ENCODE peak calls at places on chromosomes 11 and 22, in five cellular contexts. One of them, this sample, is unnamed.

GRCh38 chr22:49018601-49019000 is 809.1 kb downstream of the BRD1 start:
- DNase-seq in IMR-90: no peak
- DNase-seq in EH: no peak
- DNase-seq in ovary: no peak
- DNase-seq in GM13976: no peak
- DNase-seq in this sample: no peak

GRCh38 chr22:37056246-37056645 is 4.7 kb downstream of the KCTD17 start:
- DNase-seq in EH: no peak
- DNase-seq in GM13976: no peak
- DNase-seq in IMR-90: no peak
- DNase-seq in ovary: no peak
- DNase-seq in this sample: no peak

GRCh38 chr22:20111689-20112622 is 3.9 kb upstream of the RANBP1 start:
- DNase-seq in GM13976: no peak
- DNase-seq in ovary: peak; percentile 18
- DNase-seq in IMR-90: no peak
- DNase-seq in EH: no peak
- DNase-seq in this sample: no peak

GRCh38 chr11:923691-924405 is 1.8 kb upstream of the AP2A2 start:
- DNase-seq in GM13976: no peak
- DNase-seq in EH: no peak
- DNase-seq in ovary: no peak
- DNase-seq in IMR-90: no peak
- DNase-seq in this sample: no peak

GRCh38 chr11:111438846-111439520 is 59.9 kb upstream of the POU2AF1 start:
- DNase-seq in GM13976: peak; percentile 8
- DNase-seq in EH: no peak
- DNase-seq in ovary: no peak
- DNase-seq in IMR-90: no peak
- DNase-seq in this sample: no peak

GRCh38 chr22:43477966-43478365 is 66.2 kb downstream of the MPPED1 start:
- DNase-seq in ovary: no peak
- DNase-seq in EH: no peak
- DNase-seq in IMR-90: no peak
- DNase-seq in GM13976: no peak
- DNase-seq in this sample: no peak

GRCh38 chr11:117861151-117862018 is 15.1 kb downstream of the FXYD6 start:
- DNase-seq in ovary: no peak
- DNase-seq in GM13976: no peak
- DNase-seq in IMR-90: no peak
- DNase-seq in EH: peak; percentile 8
- DNase-seq in this sample: no peak

GRCh38 chr11:130827697-130828377 is 88.4 kb downstream of the SNX19 start:
- DNase-seq in EH: peak; percentile 89
- DNase-seq in IMR-90: peak; percentile 82
- DNase-seq in ovary: peak; percentile 44
- DNase-seq in GM13976: peak; percentile 37
- DNase-seq in this sample: peak; percentile 82

GRCh38 chr22:43343262-43343988 is at the start of gene SCUBE1:
- DNase-seq in ovary: peak; percentile 87
- DNase-seq in EH: peak; percentile 26
- DNase-seq in GM13976: peak; percentile 75
- DNase-seq in IMR-90: no peak
- DNase-seq in this sample: peak; percentile 7

GRCh38 chr22:48257690-48258065 is 1495.2 kb downstream of the TBC1D22A start:
- DNase-seq in GM13976: no peak
- DNase-seq in IMR-90: no peak
- DNase-seq in EH: no peak
- DNase-seq in ovary: no peak
- DNase-seq in this sample: no peak

GRCh38 chr11:78731008-78731407 is 156.3 kb upstream of the NARS2 start:
- DNase-seq in IMR-90: no peak
- DNase-seq in ovary: no peak
- DNase-seq in EH: peak; percentile 6
- DNase-seq in GM13976: no peak
- DNase-seq in this sample: no peak

GRCh38 chr11:45366839-45367238 is 80.7 kb upstream of the SYT13 start:
- DNase-seq in GM13976: no peak
- DNase-seq in ovary: no peak
- DNase-seq in IMR-90: no peak
- DNase-seq in EH: no peak
- DNase-seq in this sample: no peak

GRCh38 chr11:60345489-60345888 is 18.4 kb downstream of the MS4A6E start:
- DNase-seq in IMR-90: no peak
- DNase-seq in GM13976: no peak
- DNase-seq in EH: no peak
- DNase-seq in ovary: no peak
- DNase-seq in this sample: peak; percentile 51

GRCh38 chr11:65847746-65848145 is 10.2 kb downstream of the CFL1 start:
- DNase-seq in IMR-90: no peak
- DNase-seq in GM13976: no peak
- DNase-seq in EH: no peak
- DNase-seq in ovary: no peak
- DNase-seq in this sample: no peak

GRCh38 chr22:19605508-19606331 is 81.5 kb upstream of the CLDN5 start:
- DNase-seq in GM13976: no peak
- DNase-seq in ovary: no peak
- DNase-seq in EH: no peak
- DNase-seq in IMR-90: no peak
- DNase-seq in this sample: no peak

GRCh38 chr22:27370987-27371386 is 430.6 kb downstream of the MN1 start:
- DNase-seq in EH: no peak
- DNase-seq in ovary: no peak
- DNase-seq in GM13976: no peak
- DNase-seq in IMR-90: no peak
- DNase-seq in this sample: no peak

GRCh38 chr11:24575392-24575791 is 78.5 kb downstream of the LUZP2 start:
- DNase-seq in GM13976: no peak
- DNase-seq in EH: no peak
- DNase-seq in IMR-90: peak; percentile 75
- DNase-seq in ovary: no peak
- DNase-seq in this sample: peak; percentile 80

GRCh38 chr11:38163526-38163925 is 1565.5 kb upstream of the RAG2 start:
- DNase-seq in IMR-90: no peak
- DNase-seq in EH: no peak
- DNase-seq in GM13976: no peak
- DNase-seq in ovary: no peak
- DNase-seq in this sample: no peak

GRCh38 chr22:35140879-35141745 is 75.2 kb downstream of the ISX start:
- DNase-seq in GM13976: peak; percentile 73
- DNase-seq in IMR-90: no peak
- DNase-seq in EH: no peak
- DNase-seq in ovary: no peak
- DNase-seq in this sample: peak; percentile 2

GRCh38 chr11:1566381-1567051 is 5.6 kb downstream of the DUSP8 start:
- DNase-seq in GM13976: no peak
- DNase-seq in ovary: no peak
- DNase-seq in EH: no peak
- DNase-seq in IMR-90: no peak
- DNase-seq in this sample: no peak

GRCh38 chr11:76208438-76208828 is 2.1 kb upstream of the WNT11 start:
- DNase-seq in EH: no peak
- DNase-seq in IMR-90: no peak
- DNase-seq in ovary: no peak
- DNase-seq in GM13976: no peak
- DNase-seq in this sample: no peak

GRCh38 chr22:16935209-16935608 is 72.8 kb downstream of the GAB4 start:
- DNase-seq in ovary: no peak
- DNase-seq in IMR-90: no peak
- DNase-seq in GM13976: no peak
- DNase-seq in EH: no peak
- DNase-seq in this sample: no peak

GRCh38 chr11:86698634-86699033 is 26.2 kb upstream of the ME3 start:
- DNase-seq in ovary: no peak
- DNase-seq in GM13976: no peak
- DNase-seq in EH: peak; percentile 63
- DNase-seq in IMR-90: no peak
- DNase-seq in this sample: peak; percentile 54

GRCh38 chr11:64242920-64243854 is 2.3 kb downstream of the FKBP2 start:
- DNase-seq in IMR-90: no peak
- DNase-seq in GM13976: no peak
- DNase-seq in ovary: no peak
- DNase-seq in EH: no peak
- DNase-seq in this sample: no peak

GRCh38 chr22:16987822-16988221 is 20.2 kb downstream of the GAB4 start:
- DNase-seq in ovary: no peak
- DNase-seq in EH: no peak
- DNase-seq in GM13976: no peak
- DNase-seq in IMR-90: no peak
- DNase-seq in this sample: no peak

GRCh38 chr11:65219930-65220213 is 38.1 kb downstream of the CAPN1 start:
- DNase-seq in GM13976: no peak
- DNase-seq in EH: peak; percentile 63
- DNase-seq in IMR-90: no peak
- DNase-seq in ovary: no peak
- DNase-seq in this sample: peak; percentile 51

GRCh38 chr22:39559456-39560105 is 11.0 kb upstream of the CACNA1I start:
- DNase-seq in EH: peak; percentile 50
- DNase-seq in ovary: no peak
- DNase-seq in IMR-90: no peak
- DNase-seq in GM13976: peak; percentile 70
- DNase-seq in this sample: peak; percentile 39

GRCh38 chr11:64563966-64564365 is 27.1 kb upstream of the SLC22A12 start:
- DNase-seq in IMR-90: no peak
- DNase-seq in ovary: no peak
- DNase-seq in GM13976: no peak
- DNase-seq in EH: no peak
- DNase-seq in this sample: no peak

GRCh38 chr11:30740071-30740470 is 153.9 kb upstream of the MPPED2 start:
- DNase-seq in EH: no peak
- DNase-seq in IMR-90: no peak
- DNase-seq in GM13976: no peak
- DNase-seq in ovary: no peak
- DNase-seq in this sample: no peak

GRCh38 chr22:48579035-48579914 is 1248.4 kb downstream of the BRD1 start:
- DNase-seq in IMR-90: no peak
- DNase-seq in ovary: no peak
- DNase-seq in EH: no peak
- DNase-seq in GM13976: no peak
- DNase-seq in this sample: no peak

GRCh38 chr22:42700901-42701300 is 19.8 kb downstream of the A4GALT start:
- DNase-seq in GM13976: no peak
- DNase-seq in IMR-90: no peak
- DNase-seq in EH: no peak
- DNase-seq in ovary: no peak
- DNase-seq in this sample: no peak

GRCh38 chr11:79007811-79008294 is 433.0 kb downstream of the TENM4 start:
- DNase-seq in EH: peak; percentile 12
- DNase-seq in GM13976: no peak
- DNase-seq in IMR-90: no peak
- DNase-seq in ovary: no peak
- DNase-seq in this sample: no peak

GRCh38 chr11:6992457-6993431 is 27.4 kb downstream of the ZNF214 start:
- DNase-seq in EH: peak; percentile 95
- DNase-seq in ovary: no peak
- DNase-seq in IMR-90: peak; percentile 99
- DNase-seq in GM13976: no peak
- DNase-seq in this sample: peak; percentile 80

GRCh38 chr11:6249822-6250555 is 9.6 kb upstream of the CCKBR start:
- DNase-seq in GM13976: no peak
- DNase-seq in EH: peak; percentile 76
- DNase-seq in ovary: peak; percentile 66
- DNase-seq in IMR-90: peak; percentile 85
- DNase-seq in this sample: peak; percentile 64

GRCh38 chr11:134971381-134971780 is 559.3 kb upstream of the B3GAT1 start:
- DNase-seq in GM13976: no peak
- DNase-seq in ovary: no peak
- DNase-seq in IMR-90: no peak
- DNase-seq in EH: no peak
- DNase-seq in this sample: no peak

This sample was measured in ELR.